ENCODE peak calls at places on chromosomes 6 and 20, in five cellular contexts. H, X, I, A and U are unnamed samples.

GRCh38 chr6:140485740-140486467 is 1111.5 kb upstream of the CITED2 start:
- DNase-seq in X (peak; percentile 80), H (no peak), I (no peak), A (no peak), U (peak; percentile 85)

GRCh38 chr20:37534401-37535157 is 6.9 kb upstream of the BLCAP start:
- DNase-seq in I (peak; percentile 75), A (peak; percentile 80), X (peak; percentile 70), H (peak; percentile 66), U (peak; percentile 81)

GRCh38 chr20:49591217-49591865 is 23.4 kb upstream of the PTGIS start:
- DNase-seq in X (no peak), A (peak; percentile 33), H (no peak), I (no peak), U (no peak)

GRCh38 chr6:98384766-98385165 is 449.6 kb upstream of the POU3F2 start:
- DNase-seq in H (no peak), A (peak; percentile 32), X (no peak), I (no peak), U (no peak)

GRCh38 chr20:41592516-41593192 is 25.5 kb downstream of the CHD6 start:
- DNase-seq in A (no peak), H (no peak), I (no peak), X (no peak), U (no peak)

GRCh38 chr6:25456249-25456648 is 177.1 kb downstream of the CARMIL1 start:
- DNase-seq in H (no peak), X (peak; percentile 27), I (no peak), A (no peak), U (no peak)

GRCh38 chr6:26087284-26088115 is at the start of gene HFE:
- DNase-seq in A (peak; percentile 47), I (peak; percentile 47), X (peak; percentile 51), H (peak; percentile 69), U (peak; percentile 49)

GRCh38 chr6:149544646-149545257 is 1.1 kb downstream of the PPIL4 start:
- DNase-seq in A (peak; percentile 41), H (no peak), X (no peak), I (no peak), U (no peak)

GRCh38 chr6:148837941-148838340 is 91.1 kb downstream of the UST start:
- DNase-seq in X (no peak), I (no peak), A (no peak), H (no peak), U (no peak)

GRCh38 chr20:45810191-45810590 is 2.3 kb upstream of the UBE2C start:
- DNase-seq in I (no peak), H (no peak), A (no peak), X (no peak), U (no peak)

GRCh38 chr20:58690851-58691250 is 1.7 kb upstream of the NPEPL1 start:
- DNase-seq in A (no peak), I (peak; percentile 34), X (peak; percentile 57), H (no peak), U (no peak)

GRCh38 chr6:166097914-166098522 is 69.6 kb downstream of the TBXT start:
- DNase-seq in X (peak; percentile 69), H (peak; percentile 78), I (peak; percentile 17), A (peak; percentile 36), U (no peak)

GRCh38 chr6:119322034-119322433 is 27.5 kb downstream of the MAN1A1 start:
- DNase-seq in I (no peak), X (no peak), A (no peak), H (no peak), U (no peak)

GRCh38 chr6:99219788-99220187 is 129.7 kb downstream of the FAXC start:
- DNase-seq in X (no peak), H (no peak), I (no peak), A (peak; percentile 82), U (no peak)

GRCh38 chr6:71489736-71490135 is 201.1 kb downstream of the OGFRL1 start:
- DNase-seq in I (no peak), A (no peak), X (peak; percentile 85), H (no peak), U (peak; percentile 82)

GRCh38 chr6:37520926-37521325 is 21.2 kb upstream of the CCDC167 start:
- DNase-seq in X (no peak), A (no peak), I (no peak), H (no peak), U (no peak)

GRCh38 chr6:161103475-161103874 is 111.9 kb downstream of the MAP3K4 start:
- DNase-seq in I (no peak), H (no peak), X (no peak), A (no peak), U (no peak)

GRCh38 chr20:45341939-45342862 is 6.0 kb downstream of the SDC4 start:
- DNase-seq in I (peak; percentile 86), H (peak; percentile 88), A (peak; percentile 69), X (peak; percentile 52), U (peak; percentile 51)

GRCh38 chr20:34022154-34022842 is 28.6 kb downstream of the RALY start:
- DNase-seq in X (no peak), H (no peak), I (no peak), A (peak; percentile 18), U (peak; percentile 23)

GRCh38 chr20:63463400-63464288 is 8.8 kb downstream of the KCNQ2 start:
- DNase-seq in X (no peak), I (no peak), H (no peak), A (no peak), U (no peak)

GRCh38 chr6:166618866-166619761 is 7.9 kb downstream of the RPS6KA2 start:
- DNase-seq in I (no peak), A (no peak), X (peak; percentile 72), H (no peak), U (peak; percentile 77)

GRCh38 chr20:34705383-34706021 is 1.4 kb downstream of the TP53INP2 start:
- DNase-seq in A (no peak), H (peak; percentile 51), X (peak; percentile 24), I (peak; percentile 32), U (peak; percentile 65)

GRCh38 chr6:151137441-151137984 is 102.3 kb upstream of the AKAP12 start:
- DNase-seq in X (no peak), A (no peak), H (no peak), I (no peak), U (no peak)

GRCh38 chr6:114377881-114378280 is 35.1 kb upstream of the HS3ST5 start:
- DNase-seq in I (no peak), X (no peak), H (no peak), A (no peak), U (no peak)

GRCh38 chr20:934186-934840 is 18.2 kb upstream of the ANGPT4 start:
- DNase-seq in H (no peak), I (no peak), A (no peak), X (no peak), U (no peak)

GRCh38 chr6:137237413-137238170 is 18.4 kb upstream of the IFNGR1 start:
- DNase-seq in X (peak; percentile 64), I (no peak), A (no peak), H (no peak), U (peak; percentile 81)

GRCh38 chr20:63318391-63319163 is 25.6 kb downstream of the COL20A1 start:
- DNase-seq in X (no peak), A (no peak), I (no peak), H (no peak), U (no peak)

GRCh38 chr6:71887006-71887743 is 825 bp downstream of the RIMS1 start:
- DNase-seq in X (no peak), A (no peak), I (no peak), H (no peak), U (no peak)

GRCh38 chr6:119484598-119484997 is 135.0 kb upstream of the MAN1A1 start:
- DNase-seq in A (no peak), H (peak; percentile 55), X (peak; percentile 60), I (peak; percentile 50), U (peak; percentile 59)

GRCh38 chr6:117605169-117605826 is 3.0 kb upstream of the GOPC start:
- DNase-seq in A (peak; percentile 73), X (peak; percentile 68), I (peak; percentile 32), H (peak; percentile 43), U (peak; percentile 63)

GRCh38 chr20:2658414-2659354 is 5.3 kb downstream of the IDH3B start:
- DNase-seq in H (no peak), A (no peak), I (no peak), X (no peak), U (no peak)

GRCh38 chr6:44831002-44831610 is 443.6 kb downstream of the CDC5L start:
- DNase-seq in A (no peak), H (no peak), X (no peak), I (no peak), U (peak; percentile 4)

GRCh38 chr6:53493635-53494025 is 51.3 kb downstream of the GCLC start:
- DNase-seq in H (no peak), X (peak; percentile 37), I (no peak), A (no peak), U (no peak)

GRCh38 chr20:60868316-60868891 is 383.7 kb upstream of the CDH4 start:
- DNase-seq in H (no peak), A (no peak), X (no peak), I (no peak), U (no peak)